ENCODE peak calls at places on chromosomes 11 and 22, in nine cellular contexts. Q is transverse colon, Y is HCT116, T is HepG2, V is vagina, F is K562, R is prostate gland, G is esophagus muscularis mucosa, D is spleen. J is an unnamed sample.

GRCh38 chr11:115054541-115055538 is 376.5 kb downstream of the NXPE2 start:
- DNase-seq in Q (no peak), Y (no peak), T (no peak), V (no peak), F (no peak), R (no peak), G (no peak), D (no peak), J (no peak)

GRCh38 chr11:3984896-3985295 is 109.7 kb upstream of the RRM1 start:
- DNase-seq in Q (no peak), Y (no peak), T (no peak), V (no peak), F (peak; percentile 75), R (no peak), G (no peak), D (no peak), J (no peak)

GRCh38 chr11:70775386-70775785 is 377.1 kb downstream of the CTTN start:
- DNase-seq in Q (no peak), Y (no peak), T (no peak), V (no peak), F (no peak), R (no peak), G (no peak), D (peak; percentile 29), J (no peak)

GRCh38 chr11:34730544-34731295 is 109.8 kb downstream of the EHF start:
- DNase-seq in Q (no peak), Y (no peak), T (no peak), V (no peak), F (no peak), R (no peak), G (no peak), D (no peak), J (no peak)

GRCh38 chr11:1942541-1943260 is 4.4 kb upstream of the MRPL23 start:
- DNase-seq in Q (no peak), Y (no peak), T (no peak), V (no peak), F (no peak), R (no peak), G (no peak), D (peak; percentile 50), J (no peak)

GRCh38 chr11:17765381-17766359 is 31.1 kb downstream of the KCNC1 start:
- DNase-seq in Q (no peak), Y (no peak), T (no peak), V (no peak), F (peak; percentile 30), R (no peak), G (no peak), D (peak; percentile 59), J (no peak)

GRCh38 chr11:57978686-57979531 is 44.8 kb upstream of the OR9Q1 start:
- DNase-seq in Q (no peak), Y (no peak), T (peak; percentile 77), V (no peak), F (no peak), R (no peak), G (no peak), D (no peak), J (no peak)

GRCh38 chr11:2655834-2656622 is 43.8 kb downstream of the KCNQ1OT1 start:
- DNase-seq in Q (no peak), Y (no peak), T (no peak), V (no peak), F (no peak), R (no peak), G (peak; percentile 68), D (no peak), J (no peak)

GRCh38 chr11:94623120-94623735 is 56.1 kb downstream of the PIWIL4 start:
- DNase-seq in Q (peak; percentile 22), Y (peak; percentile 88), T (peak; percentile 74), V (no peak), F (peak; percentile 84), R (peak; percentile 70), G (no peak), D (no peak), J (peak; percentile 37)

GRCh38 chr11:126284829-126285228 is 1.9 kb downstream of the TIRAP start:
- DNase-seq in Q (peak; percentile 83), Y (no peak), T (peak; percentile 61), V (no peak), F (peak; percentile 90), R (no peak), G (no peak), D (no peak), J (peak; percentile 76)

GRCh38 chr11:75869661-75870455 is 54.8 kb downstream of the UVRAG start:
- DNase-seq in Q (no peak), Y (no peak), T (no peak), V (no peak), F (no peak), R (no peak), G (no peak), D (no peak), J (no peak)

GRCh38 chr11:134724106-134724778 is 312.2 kb upstream of the B3GAT1 start:
- DNase-seq in Q (no peak), Y (no peak), T (no peak), V (no peak), F (no peak), R (no peak), G (no peak), D (peak; percentile 50), J (no peak)

GRCh38 chr11:48154162-48154561 is 62.4 kb upstream of the OR4B1 start:
- DNase-seq in Q (no peak), Y (no peak), T (no peak), V (no peak), F (no peak), R (no peak), G (no peak), D (no peak), J (no peak)

GRCh38 chr11:30457045-30457444 is 129.1 kb downstream of the MPPED2 start:
- DNase-seq in Q (no peak), Y (no peak), T (no peak), V (no peak), F (no peak), R (no peak), G (peak; percentile 75), D (no peak), J (no peak)

GRCh38 chr11:27456140-27456801 is 16.3 kb downstream of the LGR4 start:
- DNase-seq in Q (no peak), Y (no peak), T (peak; percentile 55), V (no peak), F (no peak), R (no peak), G (no peak), D (no peak), J (no peak)

GRCh38 chr11:86459682-86460460 is 85.2 kb downstream of the CCDC81 start:
- DNase-seq in Q (no peak), Y (peak; percentile 27), T (peak; percentile 49), V (no peak), F (no peak), R (peak; percentile 56), G (no peak), D (no peak), J (no peak)

GRCh38 chr22:39917776-39918493 is 17.1 kb downstream of the GRAP2 start:
- DNase-seq in Q (no peak), Y (no peak), T (no peak), V (no peak), F (no peak), R (no peak), G (peak; percentile 86), D (no peak), J (no peak)

DNA sequence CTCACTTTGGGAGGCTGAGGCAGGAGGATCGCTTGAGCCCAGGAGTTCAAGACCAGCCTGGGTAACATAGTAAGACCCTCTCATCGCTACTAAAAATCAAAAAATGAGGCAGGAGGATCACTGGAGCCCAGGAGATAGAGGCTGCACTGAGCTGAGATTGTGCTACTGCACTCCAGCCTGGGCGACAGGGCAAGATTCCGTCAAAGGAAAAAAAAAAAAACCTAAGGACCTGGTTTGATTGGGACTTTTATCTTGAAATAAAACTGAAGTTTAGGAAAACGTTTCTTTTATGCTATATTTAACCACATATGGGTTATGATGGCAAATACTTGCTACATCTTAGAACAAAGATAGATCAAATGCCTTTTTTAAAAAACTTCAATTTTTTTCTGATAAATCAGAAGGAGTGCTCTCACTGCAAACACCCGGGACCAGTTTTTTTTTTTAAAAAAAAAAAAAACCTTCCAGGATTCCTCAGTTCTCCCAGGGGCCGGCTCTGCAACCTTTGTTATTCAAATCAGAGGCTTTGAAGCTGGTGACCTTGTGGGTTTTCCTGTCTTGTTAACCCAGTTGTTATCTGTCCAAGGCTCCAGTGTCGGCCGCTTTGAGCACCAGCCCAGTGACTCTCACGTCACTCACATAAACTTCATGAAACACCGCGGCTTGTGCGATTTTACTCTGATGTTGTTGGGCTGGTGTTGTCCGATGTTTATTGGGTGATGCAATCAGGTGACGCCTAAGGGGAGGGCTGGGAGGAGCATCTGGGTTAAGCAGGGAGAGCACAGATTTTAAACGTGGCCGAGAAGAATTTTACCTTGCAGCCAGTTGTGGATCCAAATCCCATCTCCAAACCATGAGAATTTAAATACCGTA is 24.7 kb upstream of the SLC22A12 start:
- DNase-seq in Q (peak; percentile 65), Y (peak; percentile 92), T (peak; percentile 99), V (no peak), F (peak; percentile 70), R (peak; percentile 77), G (no peak), D (peak; percentile 75), J (no peak)
- TF ChIP-seq POLR2A in Q (no peak), Y (peak; percentile 50), T (no peak), V (no peak), F (no peak), R (no peak), G (no peak), D (no peak), J (no peak)

GRCh38 chr11:78630561-78631303 is 56.1 kb upstream of the NARS2 start:
- DNase-seq in Q (no peak), Y (no peak), T (no peak), V (no peak), F (no peak), R (no peak), G (no peak), D (no peak), J (no peak)

GRCh38 chr11:78633516-78634310 is 59.0 kb upstream of the NARS2 start:
- DNase-seq in Q (no peak), Y (no peak), T (no peak), V (no peak), F (no peak), R (no peak), G (peak; percentile 62), D (no peak), J (peak; percentile 4)

GRCh38 chr11:78635814-78636506 is 61.3 kb upstream of the NARS2 start:
- DNase-seq in Q (no peak), Y (no peak), T (no peak), V (no peak), F (no peak), R (no peak), G (no peak), D (no peak), J (no peak)

GRCh38 chr11:78630155-78630554 is 55.5 kb upstream of the NARS2 start:
- DNase-seq in Q (no peak), Y (no peak), T (no peak), V (no peak), F (no peak), R (no peak), G (no peak), D (no peak), J (no peak)
- TF ChIP-seq POLR2AphosphoS5 in Q (no peak), Y (no peak), T (no peak), V (no peak), F (no peak), R (no peak), G (no peak), D (no peak), J (no peak)

GRCh38 chr11:68053117-68053516 is 14.3 kb downstream of the TCIRG1 start:
- DNase-seq in Q (no peak), Y (no peak), T (no peak), V (no peak), F (no peak), R (no peak), G (no peak), D (no peak), J (no peak)
- H3K27ac ChIP-seq in Q (no peak overlapping the region), Y (no peak overlapping the region), T (no peak overlapping the region), V (no peak overlapping the region), F (no peak overlapping the region), R (no peak overlapping the region), G (no peak overlapping the region), D (no peak overlapping the region), J (no peak overlapping the region)

GRCh38 chr22:43187171-43188099 is 501 bp upstream of the TTLL12 start:
- DNase-seq in Q (peak; percentile 97), Y (peak; percentile 90), T (peak; percentile 87), V (no peak), F (peak; percentile 95), R (peak; percentile 91), G (peak; percentile 97), D (peak; percentile 99), J (peak; percentile 96)
- TF ChIP-seq POLR2A in Q (peak; percentile 62), Y (peak; percentile 95), T (peak; percentile 87), V (no peak), F (peak; percentile 91), R (peak; percentile 55), G (no peak), D (peak; percentile 14), J (no peak)